ENCODE peak calls at places on chromosomes 4 and X, in four cellular contexts. A, M, F and H are unnamed samples.

GRCh38 chr4:1578968-1579833 is 104.9 kb downstream of the FAM53A start:
- DNase-seq in F (peak), M (no peak), A (peak), H (peak)

GRCh38 chr4:89590102-89590501 is 246.9 kb downstream of the SNCA start:
- DNase-seq in F (no peak), A (no peak), M (no peak), H (no peak)

GRCh38 chr4:140186651-140187315 is 32.8 kb upstream of the MAML3 start:
- DNase-seq in M (no peak), F (no peak), A (peak), H (no peak)

GRCh38 chr4:144409525-144409924 is 236.4 kb upstream of the HHIP start:
- DNase-seq in F (no peak), M (no peak), A (no peak), H (no peak)

GRCh38 chr4:140253556-140254027 is 99.6 kb upstream of the MAML3 start:
- DNase-seq in M (no peak), A (no peak), F (no peak), H (no peak)

GRCh38 chrX:132023896-132024386 is 839 bp downstream of the STK26 start:
- DNase-seq in F (peak), M (peak), A (no peak), H (peak)

GRCh38 chr4:24260133-24260532 is 324.2 kb downstream of the DHX15 start:
- DNase-seq in F (no peak), M (no peak), A (no peak), H (no peak)

GRCh38 chr4:74412225-74412624 is 32.7 kb upstream of the AREG start:
- DNase-seq in M (no peak), A (no peak), F (no peak), H (no peak)

GRCh38 chrX:21586001-21586400 is 72.1 kb downstream of the KLHL34 start:
- DNase-seq in F (no peak), M (no peak), A (no peak), H (no peak)

GRCh38 chr4:143559757-143560147 is 46.2 kb downstream of the SMARCA5 start:
- DNase-seq in A (no peak), F (no peak), M (no peak), H (peak)

GRCh38 chr4:38987491-38987890 is 44.7 kb downstream of the TMEM156 start:
- DNase-seq in M (no peak), F (no peak), A (no peak), H (no peak)
- H3K27ac ChIP-seq in M (no peak), F (no peak), A (no peak), H (no peak)

GRCh38 chr4:173448919-173449641 is 50.2 kb upstream of the SCRG1 start:
- DNase-seq in M (no peak), A (no peak), F (no peak), H (no peak)

GRCh38 chr4:173446416-173446815 is 47.5 kb upstream of the SCRG1 start:
- DNase-seq in M (no peak), A (no peak), F (no peak), H (no peak)

GRCh38 chr4:173450281-173450680 is 51.4 kb upstream of the SCRG1 start:
- DNase-seq in A (no peak), F (no peak), M (no peak), H (no peak)

GRCh38 chr4:173448103-173448502 is 49.2 kb upstream of the SCRG1 start:
- DNase-seq in M (no peak), F (no peak), A (no peak), H (no peak)

DNA sequence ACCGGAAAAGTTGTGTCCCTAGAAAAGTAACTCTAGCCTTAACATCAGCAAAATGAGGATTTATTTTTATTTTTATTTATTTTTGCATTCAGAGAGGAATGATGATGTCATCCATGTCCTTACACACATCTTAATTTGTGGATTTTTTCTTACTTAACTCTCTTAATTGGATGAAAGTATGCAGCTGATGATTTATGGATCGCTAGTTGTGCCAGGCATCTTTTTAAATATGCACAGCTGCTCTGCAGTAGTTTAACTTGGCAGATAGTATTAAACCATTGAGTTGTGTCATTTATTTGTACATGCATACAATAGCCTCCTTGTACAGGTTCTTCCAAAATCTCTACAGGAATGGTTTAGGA is 49.6 kb upstream of the SCRG1 start:
- DNase-seq in A (no peak), M (no peak), F (no peak), H (no peak)
- H3K27ac ChIP-seq in A (no peak), M (no peak), F (no peak), H (no peak)

DNA sequence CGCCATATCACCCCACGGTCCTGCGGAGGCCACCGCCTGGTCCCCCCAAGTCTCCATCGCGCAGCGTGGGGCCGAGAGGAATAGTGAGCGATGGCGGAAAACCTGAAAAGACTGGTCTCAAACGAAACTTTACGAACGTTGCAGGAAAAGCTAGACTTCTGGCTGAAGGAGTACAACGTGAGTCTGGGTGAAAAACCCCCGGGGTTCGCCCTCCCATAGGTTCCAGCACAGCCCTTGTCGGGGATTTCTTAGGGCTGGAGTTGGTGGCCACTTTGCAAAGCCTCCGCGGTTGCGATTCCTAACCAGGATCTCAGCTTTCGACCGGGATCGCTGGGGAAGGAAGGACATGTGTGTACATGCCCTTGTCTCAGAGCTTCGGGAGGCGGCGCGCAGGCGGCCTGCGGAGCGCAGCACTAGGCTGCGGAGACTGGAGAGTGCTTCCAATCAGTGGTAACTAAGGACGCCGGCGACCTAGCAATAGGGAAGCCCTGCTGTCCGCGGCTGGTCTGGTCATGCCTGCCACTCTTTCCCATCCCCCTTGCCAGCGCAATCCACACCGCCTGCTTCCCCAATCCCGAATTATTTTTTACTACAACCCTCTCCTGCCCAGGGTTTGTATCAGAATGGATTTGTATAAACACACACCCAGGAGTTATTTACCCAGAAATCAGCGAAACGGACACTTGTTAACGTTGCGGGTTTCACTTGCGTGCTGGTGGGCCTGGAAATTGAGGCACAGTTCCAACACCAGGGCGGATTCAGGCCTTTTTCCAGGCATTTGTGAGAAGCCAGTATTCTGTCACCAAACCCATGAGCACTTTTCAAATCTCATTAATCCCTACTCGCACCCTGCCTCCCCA is 741 bp downstream of the SPATA18 start:
- DNase-seq in M (no peak), A (peak), F (peak), H (no peak)
- H3K27ac ChIP-seq in M (no peak), A (peak), F (peak), H (no peak)

DNA sequence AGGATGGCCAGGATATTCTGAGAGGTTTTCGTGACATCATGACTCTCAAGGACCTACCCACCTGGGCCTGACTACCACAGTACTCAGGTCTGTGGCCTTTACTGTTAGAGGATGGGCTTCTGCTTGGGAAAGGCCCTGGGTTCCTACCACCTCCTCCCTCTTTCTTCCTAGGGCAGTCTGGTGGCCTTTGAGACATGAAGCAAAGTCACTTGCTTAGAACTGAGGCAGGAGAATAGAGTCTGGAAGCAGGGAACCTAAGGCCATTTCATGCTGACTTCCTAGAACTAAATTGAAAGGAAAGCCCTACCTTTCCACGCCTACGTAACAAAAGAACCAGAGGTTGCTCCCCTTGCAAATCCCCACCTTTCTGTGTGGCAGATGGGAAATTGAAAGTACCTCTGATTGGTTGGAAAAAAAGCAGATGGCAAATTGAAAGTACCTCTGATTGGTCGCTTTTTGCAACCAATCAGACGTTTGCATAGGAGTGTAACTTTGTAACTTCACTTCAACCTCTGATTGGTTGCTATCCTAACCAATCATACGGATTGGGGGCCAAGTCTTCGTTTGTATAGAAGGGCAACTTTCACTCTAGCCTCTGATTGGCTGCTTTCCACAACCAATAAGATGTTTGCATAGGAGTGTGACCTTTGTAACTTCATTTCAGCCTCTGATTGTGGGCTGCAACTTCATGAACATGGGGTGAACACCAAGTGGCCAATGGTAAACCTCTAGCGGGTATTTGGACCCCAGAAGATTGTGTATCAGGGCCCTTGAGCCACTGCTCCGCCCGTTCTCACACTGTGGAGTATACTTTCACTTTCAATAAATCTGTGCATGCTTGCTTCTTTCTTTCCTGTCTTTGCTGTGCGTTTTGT is 9.9 kb upstream of the AKAP14 start:
- DNase-seq in F (no peak), M (peak), A (no peak), H (peak)
- H3K27ac ChIP-seq in F (no peak), M (no peak), A (no peak), H (no peak)

DNA sequence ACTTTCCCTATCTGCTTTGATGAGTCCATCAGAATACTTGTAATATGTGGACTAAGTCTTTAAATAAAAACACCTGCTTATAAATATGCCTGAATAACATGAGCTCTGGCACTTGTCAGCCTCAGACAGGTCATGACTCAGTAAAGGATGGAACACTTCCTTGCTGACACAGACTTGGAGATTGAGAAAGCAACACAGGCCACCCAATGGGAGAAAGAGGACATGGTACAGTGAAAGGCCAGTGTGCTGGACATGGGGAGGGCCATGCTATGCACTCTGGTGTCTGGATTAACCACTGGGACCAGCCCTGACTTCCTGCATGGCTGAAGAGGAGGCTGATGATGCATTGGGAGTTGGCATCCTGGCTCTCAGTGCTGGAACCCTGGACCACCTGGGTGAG is 149.5 kb downstream of the DHRSX start:
- DNase-seq in A (no peak), M (no peak), F (no peak), H (no peak)
- H3K27ac ChIP-seq in A (no peak), M (no peak), F (no peak), H (no peak)